ENCODE peak calls at places on chromosomes 3 and 15, in eight cellular contexts. O is DND-41; U is CD4-positive, CD25-positive, alpha-beta regulatory T cell; T is right atrium auricular region; W is pancreas; E is H1; A is thoracic aorta; N is uterus. D is an unnamed sample. For H3K4me1, the result is how much of the 10 kb centered on the place peaks cover.

GRCh38 chr3:124986153-124987143 is 51.9 kb upstream of the MUC13 start:
- DNase-seq in A (no peak), U (no peak), N (no peak), E (peak), T (no peak), W (no peak), O (no peak), D (no peak)

GRCh38 chr3:112032377-112032776 is 2.2 kb upstream of the TMPRSS7 start:
- DNase-seq in T (no peak), N (no peak), W (no peak), E (no peak), A (no peak), O (no peak), U (no peak), D (no peak)

GRCh38 chr15:92884813-92885461 is 15.2 kb upstream of the CHD2 start:
- DNase-seq in U (peak), T (no peak), N (no peak), W (no peak), A (no peak), O (no peak), E (no peak), D (no peak)

GRCh38 chr3:125641901-125642300 is 46.6 kb upstream of the OSBPL11 start:
- DNase-seq in N (no peak), W (no peak), A (no peak), O (no peak), E (no peak), T (no peak), U (no peak), D (no peak)

GRCh38 chr15:34581043-34581365 is 2.4 kb downstream of the GOLGA8B start:
- DNase-seq in T (no peak), U (no peak), W (no peak), O (no peak), N (no peak), A (no peak), E (no peak), D (no peak)

GRCh38 chr3:108388136-108389132 is 92.1 kb downstream of the HHLA2 start:
- DNase-seq in E (no peak), A (no peak), N (no peak), T (no peak), O (no peak), W (no peak), U (no peak), D (no peak)

GRCh38 chr15:60840703-60841411 is 361.9 kb upstream of the ICE2 start:
- DNase-seq in A (no peak), W (no peak), O (peak), E (no peak), U (peak), N (no peak), T (no peak), D (peak)

GRCh38 chr15:76815421-76815820 is 89.7 kb downstream of the SCAPER start:
- DNase-seq in E (no peak), N (no peak), W (no peak), O (no peak), U (no peak), T (no peak), A (no peak), D (no peak)

GRCh38 chr3:185069023-185069422 is 83.8 kb downstream of the C3orf70 start:
- DNase-seq in E (no peak), U (no peak), N (no peak), W (no peak), O (no peak), A (no peak), T (no peak), D (no peak)

GRCh38 chr3:13279532-13279910 is 140.6 kb downstream of the NUP210 start:
- DNase-seq in O (no peak), E (no peak), A (no peak), U (no peak), T (no peak), W (no peak), N (no peak), D (no peak)

GRCh38 chr3:13280856-13281656 is 139.1 kb downstream of the NUP210 start:
- DNase-seq in W (no peak), E (no peak), U (no peak), N (no peak), T (no peak), A (no peak), O (no peak), D (no peak)

GRCh38 chr3:13281657-13282527 is 138.2 kb downstream of the NUP210 start:
- DNase-seq in W (no peak), T (peak), E (no peak), N (peak), U (no peak), A (no peak), O (no peak), D (no peak)

GRCh38 chr3:13278783-13279531 is 141.2 kb downstream of the NUP210 start:
- DNase-seq in A (no peak), O (no peak), T (no peak), N (no peak), E (no peak), W (no peak), U (no peak), D (no peak)

DNA sequence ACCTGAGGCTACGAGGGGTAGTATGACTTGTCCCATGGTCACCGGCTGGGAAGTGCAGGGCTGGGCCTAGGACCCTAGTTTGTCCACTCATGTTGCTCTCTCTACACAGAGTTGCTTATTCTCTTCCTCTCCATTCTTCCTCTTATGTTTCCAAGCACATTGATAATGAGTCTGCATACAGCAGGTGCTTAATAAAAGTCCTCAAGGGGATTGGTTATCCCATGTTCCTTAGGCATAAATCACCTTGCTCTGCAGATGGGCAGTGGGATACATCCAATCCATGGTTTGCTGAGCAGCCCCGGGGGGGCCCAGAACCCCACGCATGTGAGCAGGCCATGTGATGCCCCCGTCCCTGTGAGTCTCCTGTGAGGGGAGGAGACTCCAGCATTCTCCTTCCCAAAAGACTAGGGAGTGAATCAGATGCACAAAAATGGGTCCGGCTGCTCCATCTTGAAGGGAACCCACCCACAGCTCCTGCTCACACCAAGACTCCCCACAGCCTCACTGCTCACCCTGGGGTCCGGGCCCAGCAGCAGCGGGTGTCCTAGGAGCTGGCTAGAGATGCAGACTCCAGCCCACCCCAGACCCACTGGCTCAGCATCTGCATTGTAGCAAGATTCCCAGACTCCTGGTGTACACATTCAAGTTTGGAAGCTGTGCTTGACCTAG is 139.9 kb downstream of the NUP210 start:
- DNase-seq in A (no peak), W (no peak), T (no peak), O (no peak), U (no peak), E (no peak), N (no peak), D (no peak)
- H3K4me1 ChIP-seq in A (under half), W (under half), T (under half), O (under half), U (under half), E (under half), N (under half), D (under half)

GRCh38 chr3:10928961-10929471 is 63.5 kb upstream of the SLC6A1 start:
- DNase-seq in U (no peak), A (no peak), N (no peak), T (no peak), W (peak), E (no peak), O (no peak), D (no peak)

GRCh38 chr3:10929978-10930620 is 62.4 kb upstream of the SLC6A1 start:
- DNase-seq in O (no peak), E (no peak), W (peak), T (no peak), N (peak), U (no peak), A (no peak), D (no peak)

GRCh38 chr3:10926831-10927521 is 65.6 kb upstream of the SLC6A1 start:
- DNase-seq in W (peak), N (no peak), T (no peak), U (no peak), O (no peak), E (no peak), A (no peak), D (no peak)

GRCh38 chr3:10927551-10927950 is 65.0 kb upstream of the SLC6A1 start:
- DNase-seq in N (peak), A (no peak), T (no peak), E (no peak), O (no peak), U (no peak), W (peak), D (no peak)

DNA sequence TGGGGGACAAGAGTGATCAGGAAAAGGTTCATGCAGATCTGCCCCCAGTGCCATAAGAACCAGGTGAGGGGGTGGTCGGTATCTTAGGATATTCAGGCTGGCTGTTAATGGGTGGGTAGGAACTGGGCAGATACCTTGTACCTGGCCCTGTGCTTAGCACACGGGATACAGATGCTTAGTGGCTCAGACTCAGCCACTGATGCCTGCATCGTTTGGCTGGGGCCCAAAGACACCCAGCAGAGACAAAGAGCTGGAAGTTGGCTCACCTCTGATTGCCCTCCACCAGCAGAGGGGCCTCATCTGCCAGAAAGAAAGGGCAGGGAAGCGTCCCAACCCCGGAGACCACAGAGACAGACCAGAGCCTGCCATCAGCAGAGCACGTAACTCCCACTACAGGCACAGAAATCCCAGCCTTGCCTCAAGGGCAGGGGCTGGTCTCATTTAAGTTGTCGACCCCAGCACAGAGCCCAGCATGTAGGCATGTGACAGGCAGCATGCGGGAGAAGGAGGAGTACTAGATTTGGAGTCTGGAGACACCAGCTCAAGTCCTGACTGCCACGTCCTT is 64.1 kb upstream of the SLC6A1 start:
- DNase-seq in E (no peak), O (no peak), U (no peak), T (no peak), N (no peak), A (no peak), W (peak), D (no peak)
- H3K4me3 ChIP-seq in E (no peak), O (no peak), U (no peak), T (no peak), N (no peak), A (no peak), W (no peak), D (no peak)

DNA sequence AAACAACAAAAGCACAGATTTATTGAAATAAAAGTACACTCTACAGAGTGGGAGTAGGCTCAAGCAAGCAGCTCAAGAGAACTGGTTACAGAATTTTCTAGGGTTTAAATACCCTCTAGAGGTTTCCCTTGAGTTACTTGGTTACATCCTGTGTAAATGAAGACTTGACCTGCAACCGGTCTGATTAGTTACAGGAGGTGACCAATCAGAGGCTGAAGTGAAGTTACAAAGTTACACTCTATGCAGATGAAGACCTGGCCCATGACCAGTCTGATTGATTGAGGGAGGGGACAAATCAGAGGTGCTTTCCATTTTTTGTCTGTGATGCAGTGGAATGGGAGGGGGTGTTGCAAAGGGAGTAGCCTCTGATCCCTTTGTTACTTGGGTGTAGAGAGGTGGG is 723.4 kb downstream of the ZPLD1 start:
- DNase-seq in E (no peak), N (no peak), O (no peak), U (no peak), W (no peak), A (no peak), T (no peak), D (no peak)
- H3K4me1 ChIP-seq in E (under half), N (under half), O (under half), U (under half), W (under half), A (under half), T (under half), D (under half)

GRCh38 chr15:101391431-101391830 is 96.4 kb upstream of the SNRPA1 start:
- DNase-seq in U (no peak), O (no peak), T (no peak), E (no peak), N (no peak), A (no peak), W (no peak), D (no peak)

GRCh38 chr15:101390462-101390861 is 95.4 kb upstream of the SNRPA1 start:
- DNase-seq in N (no peak), T (no peak), U (no peak), E (no peak), W (no peak), A (no peak), O (no peak), D (no peak)

GRCh38 chr15:101390060-101390459 is 95.0 kb upstream of the SNRPA1 start:
- DNase-seq in A (no peak), E (no peak), U (no peak), T (no peak), N (no peak), W (no peak), O (no peak), D (no peak)

GRCh38 chr15:101393172-101393571 is 96.3 kb downstream of the PCSK6 start:
- DNase-seq in A (no peak), E (no peak), N (no peak), W (no peak), T (no peak), O (no peak), U (no peak), D (no peak)

DNA sequence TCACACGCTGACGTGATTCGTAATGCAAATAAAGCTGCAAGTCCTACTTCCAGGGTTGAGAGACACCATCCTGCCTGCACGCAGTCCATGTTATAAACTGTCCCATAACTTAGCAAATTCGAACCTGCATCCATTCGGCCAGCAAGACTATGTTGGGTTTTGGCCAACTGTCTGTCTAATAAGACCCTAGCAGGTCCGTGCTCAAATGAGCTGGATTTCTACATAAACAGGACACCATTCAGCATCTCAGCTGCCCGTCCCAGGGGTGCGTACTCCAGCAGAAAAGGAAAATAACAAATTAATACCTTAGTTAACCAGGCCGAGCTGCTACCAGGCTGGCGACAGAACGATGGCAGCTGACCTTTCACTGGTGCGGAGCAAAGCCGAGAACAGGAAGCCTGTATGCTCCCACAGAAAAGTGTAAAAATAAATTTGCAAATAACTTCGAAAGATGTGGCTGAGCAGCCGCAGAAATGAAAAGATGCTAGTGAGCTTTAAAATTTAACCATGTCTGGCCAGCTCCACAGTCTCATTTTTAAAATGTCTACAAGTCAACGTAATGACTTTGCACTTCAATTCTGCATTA is 97.0 kb upstream of the SNRPA1 start:
- DNase-seq in A (no peak), U (no peak), N (no peak), O (no peak), T (no peak), E (no peak), W (no peak), D (no peak)
- H3K4me3 ChIP-seq in A (peak), U (no peak), N (no peak), O (no peak), T (no peak), E (no peak), W (no peak), D (no peak)